ENCODE peak calls at places on chromosome 12, in five cellular contexts. Z is SK-N-SH, P is K562, O is GM23338, A is transverse colon. M is an unnamed sample.

GRCh38 chr12:4174417-4174816 is 99.1 kb upstream of the CCND2 start:
- DNase-seq in Z (no peak), P (no peak), O (peak), A (no peak), M (no peak)

GRCh38 chr12:70955415-70955814 is 34.9 kb upstream of the PTPRR start:
- DNase-seq in Z (no peak), P (no peak), O (no peak), A (no peak), M (no peak)

GRCh38 chr12:5172886-5173285 is 129.2 kb downstream of the KCNA5 start:
- DNase-seq in Z (no peak), P (no peak), O (no peak), A (no peak), M (no peak)

GRCh38 chr12:91618281-91618680 is 435.7 kb upstream of the DCN start:
- DNase-seq in Z (no peak), P (no peak), O (no peak), A (no peak), M (no peak)

GRCh38 chr12:78403681-78404080 is 460.9 kb upstream of the SYT1 start:
- DNase-seq in Z (no peak), P (no peak), O (no peak), A (no peak), M (no peak)

GRCh38 chr12:124870515-124870914 is 6.9 kb upstream of the SCARB1 start:
- DNase-seq in Z (no peak), P (no peak), O (no peak), A (no peak), M (no peak)

GRCh38 chr12:86134571-86134970 is 121.6 kb downstream of the MGAT4C start:
- DNase-seq in Z (no peak), P (no peak), O (no peak), A (no peak), M (no peak)

GRCh38 chr12:55392032-55392795 is 8.1 kb upstream of the OR6C65 start:
- DNase-seq in Z (no peak), P (no peak), O (no peak), A (no peak), M (no peak)

GRCh38 chr12:106080111-106080732 is 58.5 kb downstream of the NUAK1 start:
- DNase-seq in Z (no peak), P (no peak), O (no peak), A (no peak), M (peak)

GRCh38 chr12:124509300-124509675 is 58.1 kb downstream of the NCOR2 start:
- DNase-seq in Z (no peak), P (no peak), O (no peak), A (no peak), M (no peak)

GRCh38 chr12:132604108-132605054 is 6.0 kb downstream of the LRCOL1 start:
- DNase-seq in Z (peak), P (no peak), O (no peak), A (no peak), M (no peak)
- TF ChIP-seq POLR2AphosphoS5 in Z (no peak), P (no peak), O (no peak), A (no peak), M (no peak)

DNA sequence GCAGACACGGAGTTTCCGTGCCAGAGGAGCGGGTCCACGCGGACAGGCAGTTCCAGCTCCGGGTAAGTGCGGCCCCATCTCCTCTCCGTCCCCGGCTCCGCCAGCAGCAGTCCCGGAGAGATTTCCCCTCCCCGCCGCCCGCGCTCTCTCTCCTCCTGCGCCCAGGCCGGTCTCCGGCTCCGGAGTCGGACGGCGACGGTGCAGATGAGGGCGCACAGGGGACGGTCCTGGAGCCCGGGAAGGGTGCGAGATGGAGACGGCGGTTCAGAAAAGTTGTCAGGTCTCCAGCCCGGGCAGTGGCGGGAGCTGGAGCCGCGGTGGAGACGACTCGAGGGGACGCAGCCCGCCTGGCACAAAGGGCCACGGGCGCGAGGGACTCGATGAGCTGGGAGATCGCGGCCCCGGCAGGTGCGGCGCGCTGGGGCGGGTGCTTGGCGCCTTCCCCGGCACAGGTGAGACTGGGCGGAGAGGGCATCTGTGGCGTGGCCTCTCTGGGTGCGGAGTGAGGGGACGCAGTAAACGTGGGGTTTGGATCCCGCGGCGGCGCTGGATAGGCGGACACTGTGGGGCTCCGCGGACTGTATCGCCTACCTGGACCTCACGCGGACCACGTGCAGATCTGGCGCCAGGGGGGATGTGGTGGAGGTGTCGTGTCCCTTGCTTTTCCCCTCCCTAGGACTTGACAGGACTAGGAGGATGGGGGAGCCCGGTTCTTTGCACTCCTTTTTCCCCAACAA is 1540.3 kb upstream of the TMEM132C start:
- DNase-seq in Z (peak), P (no peak), O (peak), A (no peak), M (no peak)
- H3K4me3 ChIP-seq in Z (no peak), P (no peak), O (peak), A (no peak), M (no peak)

GRCh38 chr12:126667340-126667739 is 1599.6 kb upstream of the TMEM132C start:
- DNase-seq in Z (no peak), P (no peak), O (no peak), A (no peak), M (no peak)

GRCh38 chr12:126668961-126669360 is 1598.0 kb upstream of the TMEM132C start:
- DNase-seq in Z (no peak), P (no peak), O (no peak), A (no peak), M (no peak)

GRCh38 chr12:126663304-126664094 is 1598.3 kb downstream of the AACS start:
- DNase-seq in Z (peak), P (peak), O (peak), A (no peak), M (no peak)

GRCh38 chr12:126668538-126668937 is 1598.4 kb upstream of the TMEM132C start:
- DNase-seq in Z (no peak), P (no peak), O (no peak), A (no peak), M (no peak)
- H3K27ac ChIP-seq in Z (no peak), P (no peak), O (no peak), A (no peak), M (no peak)

GRCh38 chr12:111068281-111068680 is 147.9 kb upstream of the MYL2 start:
- DNase-seq in Z (no peak), P (no peak), O (no peak), A (no peak), M (no peak)
- TF ChIP-seq POLR2AphosphoS5 in Z (no peak), P (no peak), O (no peak), A (no peak), M (no peak)

GRCh38 chr12:53197011-53197640 is 9.9 kb downstream of the ITGB7 start:
- DNase-seq in Z (no peak), P (no peak), O (no peak), A (no peak), M (no peak)
- H3K4me3 ChIP-seq in Z (no peak), P (no peak), O (peak), A (no peak), M (peak)

M was measured in vagina.